ENCODE peak calls at places on chromosomes 11 and 22, in ten cellular contexts. W is lung; X is neuronal stem cell; C is colonic mucosa; M is aorta; K is right lobe of liver; V is CD8-positive, alpha-beta memory T cell; Z is adrenal gland; F is cardiac muscle cell; U is mucosa of descending colon. D is an unnamed sample.
A peak's percentile ranks its signal among the peaks of the same experiment; 100 is the strongest.

GRCh38 chr11:77102246-77103210 is at the start of gene OMP:
- DNase-seq in W (no peak), X (no peak), C (no peak), M (no peak), K (peak; percentile 48), V (no peak), Z (no peak), F (no peak), U (peak; percentile 33), D (no peak)

GRCh38 chr11:112724194-112724790 is 236.9 kb upstream of the NCAM1 start:
- DNase-seq in W (no peak), X (no peak), C (no peak), M (no peak), K (no peak), V (no peak), Z (no peak), F (no peak), U (no peak), D (no peak)

GRCh38 chr11:112697779-112698178 is 263.4 kb upstream of the NCAM1 start:
- DNase-seq in W (no peak), X (no peak), C (no peak), M (no peak), K (no peak), V (no peak), Z (no peak), F (no peak), U (no peak), D (no peak)

GRCh38 chr11:119482561-119483001 is 59.6 kb upstream of the THY1 start:
- DNase-seq in W (no peak), X (no peak), C (no peak), M (no peak), K (no peak), V (no peak), Z (peak; percentile 10), F (no peak), U (no peak), D (no peak)

GRCh38 chr11:7551571-7551970 is 37.8 kb downstream of the PPFIBP2 start:
- DNase-seq in W (no peak), X (no peak), C (no peak), M (no peak), K (no peak), V (no peak), Z (no peak), F (peak; percentile 85), U (no peak), D (no peak)

GRCh38 chr11:76885390-76886097 is 24.8 kb downstream of the ACER3 start:
- DNase-seq in W (peak; percentile 30), X (no peak), C (no peak), M (no peak), K (no peak), V (no peak), Z (no peak), F (peak; percentile 79), U (no peak), D (no peak)

GRCh38 chr11:14499178-14499559 is 442 bp downstream of the COPB1 start:
- DNase-seq in W (peak; percentile 34), X (no peak), C (peak; percentile 55), M (no peak), K (peak; percentile 65), V (no peak), Z (peak; percentile 48), F (peak; percentile 30), U (peak; percentile 69), D (no peak)

GRCh38 chr22:24230911-24231656 is 13.8 kb downstream of the GGT5 start:
- DNase-seq in W (peak; percentile 65), X (no peak), C (peak; percentile 60), M (peak; percentile 85), K (peak; percentile 69), V (peak; percentile 70), Z (peak; percentile 45), F (no peak), U (peak; percentile 70), D (peak; percentile 25)

GRCh38 chr22:32849501-32849900 is 48.0 kb downstream of the TIMP3 start:
- DNase-seq in W (no peak), X (no peak), C (no peak), M (no peak), K (no peak), V (no peak), Z (no peak), F (no peak), U (no peak), D (no peak)
- H3K4me1 ChIP-seq in W (peaks cover 62% of the 10 kb centered on the region), X (no peaks in the 10 kb centered on the region), C (no peaks in the 10 kb centered on the region), M (peaks cover 3% of the 10 kb centered on the region), K (no peaks in the 10 kb centered on the region), V (no peaks in the 10 kb centered on the region), Z (peaks cover 96% of the 10 kb centered on the region), F (peaks cover 22% of the 10 kb centered on the region), U (no peaks in the 10 kb centered on the region), D (no peaks in the 10 kb centered on the region)

DNA sequence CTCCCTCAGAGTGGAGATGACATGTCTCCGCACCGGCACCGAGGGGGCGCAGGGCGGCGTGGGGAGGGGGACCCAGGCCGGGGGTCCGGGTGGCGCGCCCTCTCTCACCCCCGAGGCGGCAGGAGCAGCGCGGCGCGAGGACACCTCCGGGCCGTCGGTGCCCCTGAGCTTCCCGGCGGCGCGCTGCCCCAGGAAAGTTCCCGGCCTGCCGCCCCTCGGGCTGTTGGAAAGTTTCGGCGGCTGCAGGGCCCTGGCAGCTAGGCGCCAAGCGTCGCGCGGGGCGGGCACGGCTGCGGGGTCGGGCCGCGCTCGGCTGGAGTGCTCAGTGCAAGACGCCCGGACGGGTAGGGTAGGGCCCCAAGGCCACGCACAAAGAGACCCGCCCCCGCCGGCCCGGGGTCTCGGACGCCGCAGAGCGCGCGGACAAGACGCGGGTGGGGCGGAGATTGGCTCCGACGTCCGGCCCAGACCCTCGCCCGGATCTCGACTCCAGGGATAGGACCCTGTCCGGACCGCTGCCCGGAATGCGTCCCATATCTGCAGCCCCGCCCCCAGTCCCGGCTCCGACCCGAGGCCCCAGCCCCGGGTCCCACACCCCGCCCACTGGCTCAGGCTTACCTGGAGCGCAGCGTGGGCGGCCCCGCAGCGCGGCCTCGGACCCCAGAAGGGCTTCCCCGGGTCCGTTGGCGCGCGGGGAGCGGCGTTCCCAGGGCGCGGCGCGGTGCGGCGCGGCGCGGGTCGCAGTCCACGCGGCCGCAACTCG is 471 bp downstream of the ARVCF start:
- DNase-seq in W (no peak), X (no peak), C (peak; percentile 34), M (no peak), K (peak; percentile 71), V (peak; percentile 50), Z (no peak), F (no peak), U (peak; percentile 63), D (no peak)
- H3K4me1 ChIP-seq in W (no peaks in the 10 kb centered on the region), X (peaks cover 8% of the 10 kb centered on the region), C (no peaks in the 10 kb centered on the region), M (no peaks in the 10 kb centered on the region), K (no peaks in the 10 kb centered on the region), V (peaks cover 27% of the 10 kb centered on the region), Z (peaks cover 17% of the 10 kb centered on the region), F (no peaks in the 10 kb centered on the region), U (peaks cover 12% of the 10 kb centered on the region), D (peaks cover 10% of the 10 kb centered on the region)

DNA sequence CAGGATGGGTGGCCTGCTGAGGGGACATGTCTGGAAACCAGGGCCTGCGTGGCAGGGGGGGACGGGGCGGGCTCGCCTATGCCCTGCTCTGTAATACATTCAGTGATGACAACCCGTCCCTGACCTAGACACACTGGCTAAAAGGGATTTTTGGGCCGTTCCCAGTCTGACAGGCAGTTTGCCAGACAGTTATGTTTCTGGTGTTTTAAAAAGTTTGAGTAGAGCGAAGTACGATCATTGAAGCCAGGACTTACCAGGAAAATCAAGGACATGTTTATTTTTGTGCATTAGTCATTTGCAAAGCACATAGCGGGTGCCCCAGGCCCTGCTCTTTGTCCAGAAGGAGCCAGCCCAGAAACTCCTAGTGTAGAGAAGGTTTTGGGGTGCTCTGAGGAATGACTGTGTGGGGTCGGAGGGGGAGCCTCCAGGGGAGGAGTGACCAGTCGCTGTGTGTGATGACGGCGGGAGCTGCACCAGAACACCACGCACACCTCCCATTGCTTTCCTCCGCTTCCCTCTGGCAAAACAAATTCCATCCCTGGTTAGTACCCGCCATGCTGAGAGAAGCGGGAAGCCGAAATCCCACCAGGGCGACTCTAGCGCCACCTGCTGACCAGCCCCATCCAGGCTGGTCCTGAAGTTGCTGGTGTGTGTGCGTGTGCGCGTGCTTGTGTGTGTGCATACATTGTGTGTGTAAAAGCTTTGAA is 50.8 kb downstream of the FBLN1 start:
- DNase-seq in W (peak; percentile 71), X (peak; percentile 83), C (peak; percentile 76), M (peak; percentile 96), K (no peak), V (peak; percentile 53), Z (peak; percentile 78), F (peak; percentile 90), U (peak; percentile 77), D (peak; percentile 64)
- H3K4me1 ChIP-seq in W (no peaks in the 10 kb centered on the region), X (peaks cover 29% of the 10 kb centered on the region), C (no peaks in the 10 kb centered on the region), M (peaks cover 3% of the 10 kb centered on the region), K (no peaks in the 10 kb centered on the region), V (no peaks in the 10 kb centered on the region), Z (peaks cover 35% of the 10 kb centered on the region), F (peaks cover 6% of the 10 kb centered on the region), U (peaks cover 5% of the 10 kb centered on the region), D (peaks cover 3% of the 10 kb centered on the region)

DNA sequence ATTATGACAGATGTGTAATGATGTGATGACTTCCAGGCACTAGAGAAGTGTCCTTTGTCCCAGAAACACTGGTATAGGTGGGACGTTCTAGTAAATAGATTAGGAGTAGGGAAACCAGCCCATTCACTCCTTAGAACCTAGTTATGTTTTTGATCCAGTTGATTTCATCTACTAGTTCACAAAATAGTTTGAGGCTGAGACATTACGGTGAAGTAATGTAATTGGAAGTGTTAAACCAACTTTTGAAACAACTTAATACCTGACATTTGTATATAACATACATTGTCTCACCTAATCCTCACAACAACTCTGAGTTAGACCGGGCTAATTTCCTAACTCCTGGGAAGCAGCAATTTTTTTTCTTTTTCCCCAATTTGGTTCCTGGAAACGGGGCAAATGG is 25.6 kb downstream of the CTNND1 start:
- DNase-seq in W (no peak), X (no peak), C (no peak), M (no peak), K (no peak), V (no peak), Z (no peak), F (no peak), U (no peak), D (no peak)
- H3K4me1 ChIP-seq in W (peaks cover 48% of the 10 kb centered on the region), X (peaks cover 5% of the 10 kb centered on the region), C (peaks cover 56% of the 10 kb centered on the region), M (peaks cover 1% of the 10 kb centered on the region), K (peaks cover 4% of the 10 kb centered on the region), V (peaks cover 15% of the 10 kb centered on the region), Z (peaks cover 57% of the 10 kb centered on the region), F (peaks cover 27% of the 10 kb centered on the region), U (peaks cover 79% of the 10 kb centered on the region), D (peaks cover 2% of the 10 kb centered on the region)

GRCh38 chr11:82906931-82907330 is 5.4 kb downstream of the DDIAS start:
- DNase-seq in W (no peak), X (no peak), C (no peak), M (no peak), K (no peak), V (no peak), Z (no peak), F (no peak), U (no peak), D (no peak)

GRCh38 chr11:82908311-82908710 is 6.8 kb downstream of the DDIAS start:
- DNase-seq in W (no peak), X (no peak), C (no peak), M (no peak), K (no peak), V (no peak), Z (no peak), F (no peak), U (no peak), D (no peak)

GRCh38 chr11:82906236-82906635 is 4.7 kb downstream of the DDIAS start:
- DNase-seq in W (no peak), X (no peak), C (no peak), M (no peak), K (no peak), V (no peak), Z (no peak), F (peak; percentile 56), U (no peak), D (no peak)

GRCh38 chr11:82903843-82904586 is 2.5 kb downstream of the DDIAS start:
- DNase-seq in W (no peak), X (no peak), C (no peak), M (no peak), K (no peak), V (no peak), Z (no peak), F (no peak), U (no peak), D (no peak)

GRCh38 chr11:82907376-82907775 is 5.8 kb downstream of the DDIAS start:
- DNase-seq in W (no peak), X (no peak), C (no peak), M (no peak), K (no peak), V (no peak), Z (no peak), F (no peak), U (no peak), D (no peak)
- H3K4me1 ChIP-seq in W (no peaks in the 10 kb centered on the region), X (peaks cover 7% of the 10 kb centered on the region), C (no peaks in the 10 kb centered on the region), M (no peaks in the 10 kb centered on the region), K (no peaks in the 10 kb centered on the region), V (peaks cover 10% of the 10 kb centered on the region), Z (no peaks in the 10 kb centered on the region), F (no peaks in the 10 kb centered on the region), U (no peaks in the 10 kb centered on the region), D (no peaks in the 10 kb centered on the region)

D was measured in NT2/D1.